ENCODE peak calls at places on chromosomes 5 and 9, in ten cellular contexts. A is transverse colon; B is GM10248; Y is NCI-H187; C is cortex of kidney; S is aorta; J is HTR-8/SVneo; K is PC-3; G is adipocyte; Q is activated CD4-positive, CD25-positive, alpha-beta regulatory T cell. N is an unnamed sample.
A peak's percentile ranks its signal among the peaks of the same experiment; 100 is the strongest.

GRCh38 chr5:176413709-176414191 is 2.6 kb downstream of the CLTB start:
- DNase-seq in A (no peak), B (no peak), Y (no peak), C (no peak), S (no peak), J (no peak), K (no peak), G (no peak), Q (no peak), N (no peak)

GRCh38 chr5:111676926-111677415 is 80.0 kb downstream of the NREP start:
- DNase-seq in A (no peak), B (no peak), Y (no peak), C (no peak), S (no peak), J (no peak), K (no peak), G (no peak), Q (no peak), N (no peak)

GRCh38 chr5:172716796-172717313 is 54.1 kb downstream of the DUSP1 start:
- DNase-seq in A (peak; percentile 89), B (peak; percentile 81), Y (peak; percentile 36), C (no peak), S (peak; percentile 90), J (peak; percentile 83), K (peak; percentile 83), G (peak; percentile 91), Q (peak; percentile 68), N (peak; percentile 93)

GRCh38 chr9:130939405-130939941 is 426 bp upstream of the FIBCD1 start:
- DNase-seq in A (no peak), B (no peak), Y (no peak), C (no peak), S (no peak), J (no peak), K (peak; percentile 17), G (peak; percentile 47), Q (no peak), N (no peak)

GRCh38 chr5:107673368-107674136 is 2.8 kb upstream of the EFNA5 start:
- DNase-seq in A (peak; percentile 91), B (peak; percentile 81), Y (peak; percentile 73), C (no peak), S (peak; percentile 89), J (peak; percentile 75), K (peak; percentile 98), G (peak; percentile 98), Q (peak; percentile 21), N (peak; percentile 48)

GRCh38 chr5:128258387-128258786 is 174.8 kb downstream of the SLC12A2 start:
- DNase-seq in A (no peak), B (no peak), Y (no peak), C (no peak), S (no peak), J (no peak), K (no peak), G (no peak), Q (no peak), N (no peak)

GRCh38 chr5:41789434-41789833 is 80.8 kb downstream of the OXCT1 start:
- DNase-seq in A (no peak), B (no peak), Y (no peak), C (no peak), S (no peak), J (no peak), K (no peak), G (no peak), Q (no peak), N (no peak)

GRCh38 chr9:111662851-111663823 is 1.7 kb downstream of the GNG10 start:
- DNase-seq in A (no peak), B (no peak), Y (no peak), C (no peak), S (no peak), J (no peak), K (no peak), G (no peak), Q (no peak), N (no peak)

GRCh38 chr9:135339378-135339973 is 140.1 kb upstream of the PPP1R26 start:
- DNase-seq in A (no peak), B (no peak), Y (no peak), C (no peak), S (no peak), J (no peak), K (no peak), G (no peak), Q (no peak), N (no peak)

GRCh38 chr5:151082976-151083651 is 2.3 kb upstream of the TNIP1 start:
- DNase-seq in A (peak; percentile 83), B (no peak), Y (peak; percentile 27), C (no peak), S (no peak), J (no peak), K (peak; percentile 90), G (no peak), Q (peak; percentile 16), N (no peak)

GRCh38 chr5:181133610-181134231 is 2.8 kb upstream of the OR2V1 start:
- DNase-seq in A (peak; percentile 51), B (no peak), Y (no peak), C (no peak), S (peak; percentile 86), J (peak; percentile 57), K (peak; percentile 97), G (peak; percentile 75), Q (no peak), N (no peak)

GRCh38 chr5:4028384-4028783 is 432.8 kb downstream of the IRX1 start:
- DNase-seq in A (no peak), B (no peak), Y (no peak), C (no peak), S (no peak), J (no peak), K (no peak), G (no peak), Q (no peak), N (no peak)

GRCh38 chr9:126318858-126319257 is 7.8 kb upstream of the MVB12B start:
- DNase-seq in A (no peak), B (no peak), Y (no peak), C (no peak), S (no peak), J (no peak), K (no peak), G (no peak), Q (no peak), N (no peak)

GRCh38 chr5:109826426-109826825 is 136.7 kb downstream of the MAN2A1 start:
- DNase-seq in A (no peak), B (no peak), Y (no peak), C (no peak), S (no peak), J (no peak), K (peak; percentile 91), G (no peak), Q (no peak), N (no peak)

GRCh38 chr9:123419721-123420559 is 63.9 kb downstream of the CRB2 start:
- DNase-seq in A (no peak), B (no peak), Y (no peak), C (no peak), S (peak; percentile 24), J (no peak), K (no peak), G (no peak), Q (no peak), N (no peak)

GRCh38 chr9:119963798-119964372 is 594.6 kb upstream of the BRINP1 start:
- DNase-seq in A (no peak), B (no peak), Y (no peak), C (no peak), S (peak; percentile 59), J (peak; percentile 65), K (peak; percentile 40), G (peak; percentile 95), Q (no peak), N (no peak)

GRCh38 chr5:33315170-33315569 is 125.6 kb upstream of the TARS1 start:
- DNase-seq in A (no peak), B (no peak), Y (no peak), C (no peak), S (no peak), J (no peak), K (no peak), G (peak; percentile 75), Q (no peak), N (no peak)

GRCh38 chr9:131732636-131733340 is 7.1 kb downstream of the RAPGEF1 start:
- DNase-seq in A (no peak), B (peak; percentile 66), Y (no peak), C (no peak), S (no peak), J (no peak), K (no peak), G (no peak), Q (no peak), N (no peak)

GRCh38 chr5:100110497-100110896 is 424.7 kb upstream of the FAM174A start:
- DNase-seq in A (no peak), B (no peak), Y (no peak), C (no peak), S (no peak), J (no peak), K (peak; percentile 43), G (no peak), Q (no peak), N (no peak)

GRCh38 chr9:34688329-34689161 is 2.5 kb downstream of the CCL19 start:
- DNase-seq in A (no peak), B (no peak), Y (no peak), C (no peak), S (no peak), J (no peak), K (no peak), G (no peak), Q (no peak), N (no peak)

GRCh38 chr9:72537011-72537545 is 15.7 kb downstream of the TMC1 start:
- DNase-seq in A (no peak), B (no peak), Y (no peak), C (no peak), S (no peak), J (no peak), K (no peak), G (no peak), Q (no peak), N (no peak)

GRCh38 chr5:96074460-96075254 is 113.0 kb upstream of the ELL2 start:
- DNase-seq in A (no peak), B (no peak), Y (no peak), C (no peak), S (no peak), J (no peak), K (no peak), G (no peak), Q (no peak), N (no peak)

GRCh38 chr5:156479864-156480263 is 152.9 kb downstream of the SGCD start:
- DNase-seq in A (no peak), B (no peak), Y (no peak), C (no peak), S (no peak), J (no peak), K (no peak), G (peak; percentile 89), Q (no peak), N (no peak)

GRCh38 chr9:21591221-21592062 is 109.3 kb upstream of the IFNE start:
- DNase-seq in A (peak; percentile 15), B (no peak), Y (no peak), C (no peak), S (peak; percentile 78), J (peak; percentile 55), K (peak; percentile 90), G (peak; percentile 96), Q (no peak), N (no peak)

GRCh38 chr5:19235101-19235584 is 752.9 kb downstream of the CDH18 start:
- DNase-seq in A (no peak), B (no peak), Y (no peak), C (no peak), S (no peak), J (no peak), K (peak; percentile 30), G (no peak), Q (no peak), N (no peak)

GRCh38 chr9:776086-776485 is 65.4 kb upstream of the DMRT1 start:
- DNase-seq in A (no peak), B (no peak), Y (no peak), C (no peak), S (no peak), J (no peak), K (no peak), G (no peak), Q (no peak), N (no peak)

GRCh38 chr9:19634881-19635280 is 154.0 kb downstream of the SLC24A2 start:
- DNase-seq in A (no peak), B (no peak), Y (no peak), C (no peak), S (no peak), J (no peak), K (no peak), G (no peak), Q (no peak), N (no peak)